ENCODE peak calls at places on chromosomes 4 and X, in four cellular contexts. G is A549, B is neural progenitor cell, U is AG04450. N is an unnamed sample.

GRCh38 chrX:19630776-19631707 is 115.7 kb upstream of the MAP3K15 start:
- DNase-seq in G (no peak), B (no peak), U (no peak), N (no peak)

GRCh38 chr4:1882850-1883271 is 11.7 kb downstream of the NSD2 start:
- DNase-seq in G (no peak), B (no peak), U (no peak), N (no peak)

GRCh38 chrX:26783512-26784225 is 567.7 kb downstream of the MAGEB5 start:
- DNase-seq in G (no peak), B (peak; percentile 68), U (no peak), N (no peak)

GRCh38 chr4:5463361-5463760 is 245.0 kb downstream of the EVC2 start:
- DNase-seq in G (no peak), B (no peak), U (no peak), N (no peak)

GRCh38 chr4:5893013-5893580 is at the start of gene CRMP1:
- DNase-seq in G (no peak), B (peak; percentile 94), U (no peak), N (no peak)

GRCh38 chr4:145618210-145618911 is 824 bp upstream of the MMAA start:
- DNase-seq in G (no peak), B (peak; percentile 4), U (no peak), N (peak; percentile 13)

GRCh38 chrX:47200385-47201150 is 6.9 kb downstream of the UBA1 start:
- DNase-seq in G (peak; percentile 48), B (no peak), U (no peak), N (no peak)

GRCh38 chr4:56626420-56626819 is 54.7 kb downstream of the HOPX start:
- DNase-seq in G (no peak), B (no peak), U (no peak), N (no peak)

GRCh38 chr4:52868138-52868537 is 6.0 kb downstream of the RASL11B start:
- DNase-seq in G (no peak), B (peak; percentile 38), U (no peak), N (no peak)

GRCh38 chr4:7827566-7827965 is 112.1 kb downstream of the AFAP1 start:
- DNase-seq in G (no peak), B (no peak), U (no peak), N (no peak)

GRCh38 chr4:183919173-183919572 is 14.1 kb downstream of the STOX2 start:
- DNase-seq in G (no peak), B (no peak), U (no peak), N (no peak)

GRCh38 chr4:41363384-41363981 is 106.8 kb downstream of the UCHL1 start:
- DNase-seq in G (no peak), B (peak; percentile 37), U (no peak), N (peak; percentile 42)

GRCh38 chr4:17168571-17168970 is 270.1 kb upstream of the LDB2 start:
- DNase-seq in G (no peak), B (no peak), U (peak; percentile 59), N (no peak)

GRCh38 chr4:104494822-104495559 is at the start of gene CXXC4:
- DNase-seq in G (peak; percentile 18), B (peak; percentile 94), U (no peak), N (peak; percentile 11)

GRCh38 chr4:43932448-43932847 is 516.2 kb downstream of the KCTD8 start:
- DNase-seq in G (no peak), B (no peak), U (no peak), N (no peak)

GRCh38 chrX:73964607-73965006 is 339.4 kb upstream of the ZCCHC13 start:
- DNase-seq in G (no peak), B (peak; percentile 41), U (no peak), N (no peak)

DNA sequence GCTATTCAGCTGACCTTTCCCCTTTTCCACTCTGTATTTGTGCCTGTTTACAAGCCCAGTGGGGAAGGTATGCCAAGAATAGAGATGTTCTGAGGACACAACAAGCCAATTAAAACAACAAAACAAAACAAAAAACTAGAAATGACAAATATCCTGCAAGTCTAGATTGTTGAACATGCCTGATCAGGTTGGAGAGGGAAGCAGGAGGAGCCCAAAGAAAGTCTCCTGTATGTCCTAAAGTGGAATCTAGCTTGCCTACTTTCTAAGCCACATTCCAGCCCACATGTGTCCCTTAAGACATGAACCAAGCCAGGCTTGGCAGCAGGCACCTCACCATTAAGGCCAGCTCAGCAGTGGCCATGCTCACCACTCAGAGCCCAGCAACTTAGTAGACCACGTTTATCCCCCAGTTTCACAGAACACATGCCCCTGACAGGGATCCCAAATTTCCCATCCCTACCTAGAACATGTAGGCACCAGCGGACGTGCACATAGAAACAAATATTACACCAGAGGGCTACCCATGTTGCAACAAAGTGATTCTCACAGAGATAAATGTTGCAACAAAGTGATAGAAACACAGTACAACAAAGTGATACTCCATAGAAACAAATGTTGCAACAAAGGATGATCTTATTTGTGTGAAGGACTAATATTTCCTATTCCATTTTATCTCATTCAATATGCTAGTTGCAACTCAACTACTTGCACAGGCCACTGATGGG is 48.3 kb downstream of the CD99L2 start:
- DNase-seq in G (no peak), B (no peak), U (no peak), N (no peak)
- H3K27ac ChIP-seq in G (peak overlapping the region; percentile 97), B (no peak overlapping the region), U (no peak overlapping the region), N (no peak overlapping the region)

DNA sequence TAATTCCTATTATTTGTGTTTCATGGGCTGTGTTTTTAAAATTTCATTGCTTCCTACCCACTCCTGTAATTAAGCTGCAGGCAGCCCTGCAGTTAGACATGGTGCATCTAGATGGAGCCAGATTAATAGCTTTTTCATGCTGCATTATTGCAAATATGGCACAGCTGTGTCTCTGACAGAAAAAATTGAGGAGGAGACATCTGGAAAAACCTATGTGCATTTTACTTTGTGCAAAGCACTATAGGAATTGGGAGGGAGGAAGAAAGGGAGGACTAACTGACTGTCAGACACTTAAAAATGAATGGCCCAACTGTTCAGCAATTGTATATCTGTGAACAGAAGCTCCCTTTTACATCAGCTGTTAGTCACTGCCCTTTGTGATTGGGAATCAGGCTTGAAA is 8.1 kb upstream of the RPGR start:
- DNase-seq in G (no peak), B (no peak), U (no peak), N (no peak)
- TF ChIP-seq CTCF in G (no peak), B (no peak), U (peak; percentile 4), N (no peak)

DNA sequence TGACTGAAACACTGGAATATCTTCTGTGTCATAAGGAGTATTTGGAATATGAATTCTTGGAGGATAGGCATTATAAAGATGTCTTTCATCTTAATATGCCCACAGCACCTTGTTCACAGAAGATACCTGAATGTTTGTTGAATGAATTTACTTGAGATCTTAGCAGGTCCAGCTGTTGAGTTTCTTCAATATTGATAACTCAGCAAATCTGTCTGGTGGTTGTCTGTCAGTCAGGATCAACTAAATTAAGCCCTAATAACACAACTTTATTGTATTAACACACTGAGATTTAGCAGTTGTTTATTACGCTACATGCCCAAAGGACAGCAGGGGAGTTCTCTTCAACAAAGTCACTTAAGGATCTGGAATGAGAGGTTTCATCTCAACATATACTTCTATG is 106.5 kb downstream of the CNOT6L start:
- DNase-seq in G (no peak), B (no peak), U (no peak), N (no peak)
- H3K27ac ChIP-seq in G (no peak overlapping the region), B (no peak overlapping the region), U (no peak overlapping the region), N (no peak overlapping the region)

DNA sequence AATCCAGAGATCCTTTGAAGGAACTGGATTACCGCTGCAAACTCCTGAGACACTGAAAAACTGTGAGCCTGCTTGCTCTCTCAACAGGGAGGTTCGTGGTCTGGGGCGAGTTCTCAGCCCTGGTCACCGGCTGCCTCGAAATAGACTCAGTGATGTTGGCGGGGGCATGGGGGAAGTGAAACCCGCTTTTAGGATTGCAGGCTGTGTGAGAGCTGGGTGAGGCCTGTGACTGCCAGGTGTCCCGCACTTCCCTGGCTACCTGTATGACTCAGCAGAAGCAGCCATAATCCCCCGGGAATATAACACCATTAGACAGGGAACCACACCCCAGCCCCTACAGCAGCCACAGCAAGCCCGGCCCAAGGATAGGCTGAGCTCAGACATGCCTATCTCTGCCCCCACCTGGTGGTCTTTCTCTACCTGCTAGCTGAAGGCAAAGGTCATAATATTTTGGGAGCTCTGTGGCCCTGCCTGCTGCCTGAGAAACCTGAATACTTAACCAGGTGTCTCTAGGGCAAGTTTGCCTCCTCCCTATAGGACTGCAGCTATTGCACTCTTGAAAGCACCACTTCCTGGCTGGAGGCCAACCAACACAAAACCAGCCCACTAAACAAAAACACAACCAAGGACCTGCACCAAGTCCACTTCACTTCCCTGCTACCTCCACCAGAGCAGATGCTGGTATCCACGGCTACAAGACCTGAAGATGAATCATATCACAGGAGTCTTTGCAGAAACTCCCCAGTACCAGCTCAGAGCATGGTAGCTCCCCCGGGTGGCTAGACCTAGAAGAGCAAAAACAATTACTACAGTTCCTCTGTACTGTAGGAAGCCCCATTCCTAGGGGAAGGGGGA is 202.0 kb downstream of the RRAGB start:
- DNase-seq in G (no peak), B (no peak), U (no peak), N (no peak)
- TF ChIP-seq CTCF in G (no peak), B (no peak), U (no peak), N (no peak)

GRCh38 chr4:83112239-83112638 is 2.3 kb downstream of the PLAC8 start:
- DNase-seq in G (no peak), B (no peak), U (no peak), N (no peak)

GRCh38 chr4:83110222-83110945 is 4.1 kb downstream of the PLAC8 start:
- DNase-seq in G (peak; percentile 56), B (peak; percentile 87), U (peak; percentile 21), N (peak; percentile 60)

GRCh38 chr4:83112678-83113428 is 1.7 kb downstream of the PLAC8 start:
- DNase-seq in G (no peak), B (no peak), U (no peak), N (no peak)

GRCh38 chr4:83109480-83110221 is 4.9 kb downstream of the PLAC8 start:
- DNase-seq in G (peak; percentile 9), B (peak; percentile 75), U (no peak), N (peak; percentile 20)

DNA sequence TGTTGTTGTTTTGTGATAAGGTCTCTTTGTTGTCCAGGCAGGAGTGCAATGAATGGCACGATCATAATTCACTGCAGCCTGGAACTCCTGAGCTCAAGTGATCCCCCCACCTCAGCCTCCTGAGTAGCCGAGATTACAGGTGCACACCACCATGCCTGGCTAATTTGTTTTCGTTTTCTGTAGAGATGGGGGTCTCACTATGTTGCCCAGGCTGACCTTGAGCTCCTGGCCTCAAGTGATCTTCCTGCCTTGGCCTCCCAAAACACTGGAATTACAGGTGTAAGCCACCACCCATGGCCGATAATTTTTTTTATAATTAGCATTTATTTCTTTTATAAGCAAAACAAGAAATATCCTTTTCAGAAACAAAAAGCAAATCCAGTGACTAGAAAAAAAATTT is 3.6 kb downstream of the PLAC8 start:
- DNase-seq in G (no peak), B (no peak), U (no peak), N (no peak)
- H3K27ac ChIP-seq in G (peak overlapping the region; percentile 94), B (no peak overlapping the region), U (no peak overlapping the region), N (peak overlapping the region; percentile 81)

GRCh38 chrX:124216396-124217124 is 115.9 kb upstream of the TEX13D start:
- DNase-seq in G (no peak), B (peak; percentile 69), U (no peak), N (no peak)
- TF ChIP-seq CTCF in G (no peak), B (no peak), U (no peak), N (no peak)

GRCh38 chrX:44071847-44072545 is 98.8 kb upstream of the NDP start:
- DNase-seq in G (peak; percentile 57), B (no peak), U (no peak), N (peak; percentile 79)

GRCh38 chrX:44068043-44068442 is 94.9 kb upstream of the NDP start:
- DNase-seq in G (no peak), B (no peak), U (no peak), N (peak; percentile 14)

GRCh38 chrX:44072631-44073030 is 99.4 kb upstream of the NDP start:
- DNase-seq in G (no peak), B (no peak), U (no peak), N (no peak)

GRCh38 chrX:44071070-44071645 is 98.0 kb upstream of the NDP start:
- DNase-seq in G (no peak), B (no peak), U (no peak), N (no peak)
- H3K27ac ChIP-seq in G (peak overlapping the region; percentile 80), B (no peak overlapping the region), U (no peak overlapping the region), N (no peak overlapping the region)

GRCh38 chrX:110442631-110443030 is 84.0 kb downstream of the RTL9 start:
- DNase-seq in G (peak; percentile 46), B (peak; percentile 58), U (no peak), N (peak; percentile 41)
- TF ChIP-seq CTCF in G (no peak), B (peak; percentile 42), U (peak; percentile 36), N (no peak)

N was measured in RWPE1.